ENCODE peak calls at places on chromosome 13, in five cellular contexts. One of them, this sample, is unnamed. For H3K4me1, the result is how much of the 10 kb centered on the place peaks cover.

GRCh38 chr13:27007166-27007565 is 164.4 kb downstream of the USP12 start:
- DNase-seq in uterus: no peak
- DNase-seq in body of pancreas: no peak
- DNase-seq in CD8-positive, alpha-beta T cell: no peak
- DNase-seq in astrocyte: no peak
- DNase-seq in this sample: no peak

GRCh38 chr13:64289702-64290101 is 2874.1 kb upstream of the PCDH20 start:
- DNase-seq in CD8-positive, alpha-beta T cell: no peak
- DNase-seq in body of pancreas: no peak
- DNase-seq in uterus: no peak
- DNase-seq in astrocyte: no peak
- DNase-seq in this sample: no peak

GRCh38 chr13:94382960-94383359 is 96.5 kb downstream of the DCT start:
- DNase-seq in CD8-positive, alpha-beta T cell: no peak
- DNase-seq in astrocyte: no peak
- DNase-seq in uterus: no peak
- DNase-seq in body of pancreas: no peak
- DNase-seq in this sample: no peak

GRCh38 chr13:105798541-105798940 is 736.9 kb downstream of the EFNB2 start:
- DNase-seq in body of pancreas: no peak
- DNase-seq in CD8-positive, alpha-beta T cell: no peak
- DNase-seq in astrocyte: no peak
- DNase-seq in uterus: no peak
- DNase-seq in this sample: no peak

GRCh38 chr13:40963927-40964326 is 55.2 kb downstream of the ELF1 start:
- DNase-seq in body of pancreas: no peak
- DNase-seq in astrocyte: peak
- DNase-seq in CD8-positive, alpha-beta T cell: no peak
- DNase-seq in uterus: no peak
- DNase-seq in this sample: no peak

GRCh38 chr13:43205421-43205820 is 182.0 kb downstream of the DNAJC15 start:
- DNase-seq in uterus: no peak
- DNase-seq in astrocyte: no peak
- DNase-seq in body of pancreas: no peak
- DNase-seq in CD8-positive, alpha-beta T cell: no peak
- DNase-seq in this sample: no peak

GRCh38 chr13:107373551-107373950 is 805.6 kb upstream of the ARGLU1 start:
- DNase-seq in CD8-positive, alpha-beta T cell: no peak
- DNase-seq in uterus: no peak
- DNase-seq in astrocyte: peak
- DNase-seq in body of pancreas: no peak
- DNase-seq in this sample: no peak

GRCh38 chr13:40444241-40444640 is 222.2 kb downstream of the FOXO1 start:
- DNase-seq in body of pancreas: no peak
- DNase-seq in astrocyte: peak
- DNase-seq in uterus: no peak
- DNase-seq in CD8-positive, alpha-beta T cell: no peak
- DNase-seq in this sample: no peak

GRCh38 chr13:36763322-36763721 is 55.7 kb upstream of the RFXAP start:
- DNase-seq in uterus: no peak
- DNase-seq in astrocyte: no peak
- DNase-seq in CD8-positive, alpha-beta T cell: no peak
- DNase-seq in body of pancreas: no peak
- DNase-seq in this sample: no peak

GRCh38 chr13:112769615-112770014 is 79.8 kb downstream of the ATP11A start:
- DNase-seq in astrocyte: no peak
- DNase-seq in body of pancreas: no peak
- DNase-seq in CD8-positive, alpha-beta T cell: no peak
- DNase-seq in uterus: no peak
- DNase-seq in this sample: no peak

GRCh38 chr13:21330126-21330861 is 128.8 kb downstream of the ZDHHC20 start:
- DNase-seq in CD8-positive, alpha-beta T cell: peak
- DNase-seq in astrocyte: no peak
- DNase-seq in body of pancreas: no peak
- DNase-seq in uterus: no peak
- DNase-seq in this sample: no peak

GRCh38 chr13:41271456-41272285 is 8.3 kb upstream of the MTRF1 start:
- DNase-seq in uterus: no peak
- DNase-seq in CD8-positive, alpha-beta T cell: peak
- DNase-seq in astrocyte: no peak
- DNase-seq in body of pancreas: no peak
- DNase-seq in this sample: no peak

GRCh38 chr13:76993021-76993420 is 1.1 kb downstream of the CLN5 start:
- DNase-seq in body of pancreas: no peak
- DNase-seq in astrocyte: peak
- DNase-seq in uterus: no peak
- DNase-seq in CD8-positive, alpha-beta T cell: no peak
- DNase-seq in this sample: no peak

GRCh38 chr13:107099661-107100060 is 531.7 kb upstream of the ARGLU1 start:
- DNase-seq in body of pancreas: no peak
- DNase-seq in CD8-positive, alpha-beta T cell: no peak
- DNase-seq in astrocyte: peak
- DNase-seq in uterus: no peak
- DNase-seq in this sample: no peak

GRCh38 chr13:50732712-50733111 is 110.8 kb downstream of the DLEU7 start:
- DNase-seq in body of pancreas: no peak
- DNase-seq in CD8-positive, alpha-beta T cell: no peak
- DNase-seq in uterus: no peak
- DNase-seq in astrocyte: no peak
- DNase-seq in this sample: no peak

GRCh38 chr13:113161433-113161832 is 3.0 kb downstream of the PROZ start:
- DNase-seq in CD8-positive, alpha-beta T cell: peak
- DNase-seq in body of pancreas: no peak
- DNase-seq in uterus: no peak
- DNase-seq in astrocyte: no peak
- DNase-seq in this sample: no peak

GRCh38 chr13:42486711-42487198 is 87.2 kb upstream of the TNFSF11 start:
- DNase-seq in uterus: no peak
- DNase-seq in CD8-positive, alpha-beta T cell: no peak
- DNase-seq in body of pancreas: no peak
- DNase-seq in astrocyte: peak
- DNase-seq in this sample: no peak

GRCh38 chr13:25167349-25167748 is 4.7 kb downstream of the AMER2 start:
- DNase-seq in uterus: no peak
- DNase-seq in astrocyte: no peak
- DNase-seq in body of pancreas: no peak
- DNase-seq in CD8-positive, alpha-beta T cell: no peak
- DNase-seq in this sample: no peak

GRCh38 chr13:94704347-94705080 is 7.8 kb downstream of the SOX21 start:
- DNase-seq in body of pancreas: no peak
- DNase-seq in uterus: no peak
- DNase-seq in astrocyte: no peak
- DNase-seq in CD8-positive, alpha-beta T cell: no peak
- DNase-seq in this sample: no peak

GRCh38 chr13:114148521-114148855 is 16.1 kb upstream of the RASA3 start:
- DNase-seq in body of pancreas: peak
- DNase-seq in CD8-positive, alpha-beta T cell: peak
- DNase-seq in uterus: no peak
- DNase-seq in astrocyte: no peak
- DNase-seq in this sample: no peak

GRCh38 chr13:94660695-94661324 is 51.5 kb downstream of the SOX21 start:
- DNase-seq in CD8-positive, alpha-beta T cell: no peak
- DNase-seq in astrocyte: peak
- DNase-seq in body of pancreas: no peak
- DNase-seq in uterus: no peak
- DNase-seq in this sample: no peak

GRCh38 chr13:45875951-45876350 is 24.4 kb upstream of the SIAH3 start:
- DNase-seq in CD8-positive, alpha-beta T cell: no peak
- DNase-seq in astrocyte: no peak
- DNase-seq in body of pancreas: no peak
- DNase-seq in uterus: no peak
- DNase-seq in this sample: no peak

GRCh38 chr13:41505209-41505835 is 48.0 kb downstream of the RGCC start:
- DNase-seq in body of pancreas: no peak
- DNase-seq in uterus: no peak
- DNase-seq in CD8-positive, alpha-beta T cell: no peak
- DNase-seq in astrocyte: peak
- DNase-seq in this sample: no peak

GRCh38 chr13:42223681-42224080 is 48.3 kb upstream of the AKAP11 start:
- DNase-seq in astrocyte: no peak
- DNase-seq in CD8-positive, alpha-beta T cell: no peak
- DNase-seq in body of pancreas: no peak
- DNase-seq in uterus: no peak
- DNase-seq in this sample: no peak

GRCh38 chr13:114203536-114203935 is 24.5 kb downstream of the CFAP97D2 start:
- DNase-seq in body of pancreas: no peak
- DNase-seq in astrocyte: no peak
- DNase-seq in uterus: no peak
- DNase-seq in CD8-positive, alpha-beta T cell: peak
- DNase-seq in this sample: no peak

GRCh38 chr13:103287659-103288058 is 221.4 kb upstream of the SLC10A2 start:
- DNase-seq in uterus: no peak
- DNase-seq in CD8-positive, alpha-beta T cell: no peak
- DNase-seq in astrocyte: peak
- DNase-seq in body of pancreas: no peak
- DNase-seq in this sample: no peak

GRCh38 chr13:26477681-26478080 is 79.8 kb upstream of the WASF3 start:
- DNase-seq in CD8-positive, alpha-beta T cell: no peak
- DNase-seq in body of pancreas: no peak
- DNase-seq in uterus: no peak
- DNase-seq in astrocyte: no peak
- DNase-seq in this sample: no peak

GRCh38 chr13:109297628-109298027 is 488.8 kb downstream of the IRS2 start:
- DNase-seq in body of pancreas: no peak
- DNase-seq in uterus: no peak
- DNase-seq in CD8-positive, alpha-beta T cell: no peak
- DNase-seq in astrocyte: peak
- DNase-seq in this sample: no peak

GRCh38 chr13:93172109-93172508 is 54.5 kb upstream of the GPC6 start:
- DNase-seq in CD8-positive, alpha-beta T cell: no peak
- DNase-seq in body of pancreas: no peak
- DNase-seq in uterus: no peak
- DNase-seq in astrocyte: no peak
- DNase-seq in this sample: peak

GRCh38 chr13:66530686-66531085 is 699.5 kb downstream of the PCDH9 start:
- DNase-seq in astrocyte: no peak
- DNase-seq in CD8-positive, alpha-beta T cell: no peak
- DNase-seq in body of pancreas: no peak
- DNase-seq in uterus: no peak
- DNase-seq in this sample: no peak

GRCh38 chr13:66532845-66533244 is 697.3 kb downstream of the PCDH9 start:
- DNase-seq in body of pancreas: no peak
- DNase-seq in astrocyte: no peak
- DNase-seq in CD8-positive, alpha-beta T cell: no peak
- DNase-seq in uterus: no peak
- DNase-seq in this sample: no peak

GRCh38 chr13:66537417-66537816 is 692.7 kb downstream of the PCDH9 start:
- DNase-seq in astrocyte: no peak
- DNase-seq in body of pancreas: no peak
- DNase-seq in CD8-positive, alpha-beta T cell: no peak
- DNase-seq in uterus: no peak
- DNase-seq in this sample: no peak

GRCh38 chr13:66532146-66532545 is 698.0 kb downstream of the PCDH9 start:
- DNase-seq in astrocyte: peak
- DNase-seq in body of pancreas: no peak
- DNase-seq in CD8-positive, alpha-beta T cell: no peak
- DNase-seq in uterus: no peak
- DNase-seq in this sample: no peak

DNA sequence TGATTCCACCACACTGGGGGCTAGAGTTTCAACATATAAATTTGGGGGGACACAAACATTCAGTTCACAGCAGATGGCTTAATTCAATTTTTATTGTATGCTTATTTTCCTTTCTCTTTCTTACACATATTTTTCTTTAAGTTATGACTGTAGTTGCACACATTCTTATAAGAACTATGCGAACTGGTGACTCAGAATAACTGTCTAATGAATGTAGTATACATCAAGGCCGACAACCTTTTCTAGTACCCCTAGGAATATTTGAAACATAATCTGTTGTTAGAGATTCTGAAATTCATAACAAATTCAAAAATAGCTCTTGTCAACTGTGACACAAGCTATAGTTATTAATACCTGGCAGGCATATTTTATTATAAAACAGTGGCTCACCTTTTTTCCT is 695.6 kb downstream of the PCDH9 start:
- DNase-seq in CD8-positive, alpha-beta T cell: no peak
- DNase-seq in uterus: no peak
- DNase-seq in astrocyte: peak
- DNase-seq in body of pancreas: no peak
- DNase-seq in this sample: no peak
- H3K27ac ChIP-seq in CD8-positive, alpha-beta T cell: no peak
- H3K27ac ChIP-seq in uterus: no peak
- H3K27ac ChIP-seq in astrocyte: peak
- H3K27ac ChIP-seq in body of pancreas: no peak
- H3K27ac ChIP-seq in this sample: no peak

DNA sequence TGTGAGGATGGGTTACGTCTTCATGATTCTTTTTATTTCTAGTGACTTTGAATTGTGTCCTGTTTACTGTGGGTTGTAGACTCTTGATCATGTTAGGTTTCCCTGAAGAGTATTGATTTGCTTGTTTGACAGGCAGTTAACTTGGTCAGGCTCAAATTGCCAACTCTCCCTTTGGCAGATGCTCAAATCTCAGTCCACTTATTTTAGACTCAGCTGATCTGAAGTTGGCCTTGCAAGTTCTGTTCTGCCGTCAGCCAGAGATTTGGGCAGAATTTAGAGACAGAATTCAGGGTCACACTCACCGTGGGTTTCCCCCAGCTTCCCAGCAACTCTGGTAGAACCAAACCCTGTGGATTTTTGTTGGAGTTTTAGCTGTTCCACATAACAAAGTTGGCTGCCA is 71.6 kb upstream of the TEX29 start:
- DNase-seq in body of pancreas: peak
- DNase-seq in uterus: no peak
- DNase-seq in CD8-positive, alpha-beta T cell: no peak
- DNase-seq in astrocyte: no peak
- DNase-seq in this sample: no peak
- H3K4me1 ChIP-seq in body of pancreas: under half
- H3K4me1 ChIP-seq in uterus: under half
- H3K4me1 ChIP-seq in CD8-positive, alpha-beta T cell: under half
- H3K4me1 ChIP-seq in astrocyte: under half
- H3K4me1 ChIP-seq in this sample: under half

DNA sequence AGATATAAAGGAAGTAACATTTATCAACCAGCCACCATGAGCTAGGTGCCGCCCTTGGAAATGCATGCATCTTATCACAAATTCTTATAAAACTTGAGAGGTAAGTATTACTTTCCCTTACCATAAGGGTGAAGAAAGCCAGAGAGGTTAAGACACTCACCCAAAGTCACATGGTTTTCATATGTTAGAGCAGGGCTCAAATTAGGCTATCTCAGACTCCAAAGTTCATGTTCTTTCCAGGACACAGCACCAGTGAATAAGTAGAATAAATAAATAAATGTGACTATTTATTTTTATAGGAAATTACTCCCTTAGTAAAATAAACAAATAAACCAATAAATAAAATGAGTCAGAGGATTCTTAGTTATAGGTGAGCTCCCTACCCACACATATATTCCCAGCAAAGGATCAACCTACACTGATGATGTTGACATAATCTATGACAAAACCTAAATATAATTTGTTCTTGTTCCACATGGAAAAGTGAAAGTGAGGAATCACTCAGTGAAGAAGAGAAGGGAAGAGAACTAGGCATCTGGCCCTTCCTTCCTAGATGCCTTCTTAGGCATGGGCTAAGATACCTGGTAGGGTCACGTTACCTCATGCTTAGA is 27.2 kb downstream of the SPRY2 start:
- DNase-seq in body of pancreas: no peak
- DNase-seq in CD8-positive, alpha-beta T cell: no peak
- DNase-seq in astrocyte: no peak
- DNase-seq in uterus: no peak
- DNase-seq in this sample: no peak
- H3K27ac ChIP-seq in body of pancreas: no peak
- H3K27ac ChIP-seq in CD8-positive, alpha-beta T cell: no peak
- H3K27ac ChIP-seq in astrocyte: no peak
- H3K27ac ChIP-seq in uterus: no peak
- H3K27ac ChIP-seq in this sample: no peak

GRCh38 chr13:30143671-30144400 is 163.5 kb downstream of the KATNAL1 start:
- DNase-seq in body of pancreas: no peak
- DNase-seq in uterus: no peak
- DNase-seq in CD8-positive, alpha-beta T cell: no peak
- DNase-seq in astrocyte: peak
- DNase-seq in this sample: no peak
- H3K4me1 ChIP-seq in body of pancreas: under half
- H3K4me1 ChIP-seq in uterus: under half
- H3K4me1 ChIP-seq in CD8-positive, alpha-beta T cell: under half
- H3K4me1 ChIP-seq in astrocyte: under half
- H3K4me1 ChIP-seq in this sample: under half

This sample was measured in testis.